ENCODE peak calls at places on chromosomes 5 and 9, in four cellular contexts. O, Q, U and J are unnamed samples.

GRCh38 chr9:87324613-87325194 is 173.0 kb upstream of the DAPK1 start:
- DNase-seq in Q (no peak), O (peak), U (no peak), J (no peak)

GRCh38 chr5:177389368-177390169 is 5.3 kb downstream of the SLC34A1 start:
- DNase-seq in Q (no peak), U (no peak), O (peak), J (no peak)

GRCh38 chr9:123642291-123643278 is 286.6 kb downstream of the CRB2 start:
- DNase-seq in U (peak), Q (peak), O (peak), J (peak)

GRCh38 chr5:107698286-107698685 is 27.5 kb upstream of the EFNA5 start:
- DNase-seq in U (no peak), O (peak), Q (no peak), J (no peak)

GRCh38 chr9:69936427-69936826 is 107.2 kb upstream of the MAMDC2 start:
- DNase-seq in U (no peak), O (peak), Q (no peak), J (no peak)

GRCh38 chr5:32790411-32790951 is 79.4 kb downstream of the NPR3 start:
- DNase-seq in Q (no peak), O (peak), U (no peak), J (no peak)

GRCh38 chr9:71349218-71349617 is 227.8 kb upstream of the TRPM3 start:
- DNase-seq in Q (no peak), U (no peak), O (peak), J (no peak)

GRCh38 chr5:103525366-103525765 is 37.2 kb downstream of the NUDT12 start:
- DNase-seq in Q (no peak), U (no peak), O (no peak), J (no peak)

GRCh38 chr5:3605298-3606010 is 9.8 kb downstream of the IRX1 start:
- DNase-seq in U (no peak), O (no peak), Q (no peak), J (no peak)

GRCh38 chr5:142670811-142671210 is 15.1 kb downstream of the FGF1 start:
- DNase-seq in U (no peak), O (peak), Q (no peak), J (no peak)

GRCh38 chr5:95591490-95591901 is 28.4 kb upstream of the GPR150 start:
- DNase-seq in Q (no peak), U (no peak), O (peak), J (no peak)

GRCh38 chr9:33852216-33852826 is 35.4 kb downstream of the UBE2R2 start:
- DNase-seq in U (peak), Q (peak), O (peak), J (peak)

GRCh38 chr9:97491216-97491999 is 10.1 kb upstream of the TMOD1 start:
- DNase-seq in O (no peak), Q (no peak), U (no peak), J (no peak)

GRCh38 chr5:108093186-108093585 is 288.7 kb downstream of the FBXL17 start:
- DNase-seq in Q (peak), U (no peak), O (peak), J (no peak)

GRCh38 chr9:93180938-93181337 is 3.0 kb upstream of the WNK2 start:
- DNase-seq in Q (no peak), U (no peak), O (no peak), J (no peak)

GRCh38 chr5:138179277-138179857 is 455 bp downstream of the KIF20A start:
- DNase-seq in Q (no peak), O (no peak), U (no peak), J (no peak)

GRCh38 chr5:40594811-40595210 is 84.9 kb upstream of the PTGER4 start:
- DNase-seq in Q (no peak), O (peak), U (no peak), J (no peak)

GRCh38 chr5:68962632-68963484 is 131.0 kb upstream of the SLC30A5 start:
- DNase-seq in O (peak), U (peak), Q (peak), J (peak)